ENCODE peak calls at places on chromosomes 4 and X, in ten cellular contexts. S is HFF-Myc; C is uterus; A is CD4-positive, alpha-beta T cell; P is fibroblast of mammary gland; L is transverse colon; H is heart left ventricle; O is cardiac fibroblast; Z is thoracic aorta; F is glutamatergic neuron. K is an unnamed sample.

GRCh38 chrX:32137525-32137924 is 1065.7 kb upstream of the FTHL17 start:
- DNase-seq in S (no peak), C (no peak), A (no peak), P (no peak), L (no peak), H (no peak), O (peak), Z (no peak), F (no peak), K (no peak)

GRCh38 chrX:119121341-119121740 is 6.3 kb downstream of the KIAA1210 start:
- DNase-seq in S (no peak), C (no peak), A (no peak), P (peak), L (no peak), H (no peak), O (peak), Z (no peak), F (no peak), K (no peak)

GRCh38 chr4:39576268-39576667 is 49.0 kb upstream of the UGDH start:
- DNase-seq in S (no peak), C (no peak), A (no peak), P (no peak), L (no peak), H (no peak), O (peak), Z (no peak), F (no peak), K (no peak)

GRCh38 chr4:162675661-162676060 is 491.0 kb downstream of the NAF1 start:
- DNase-seq in S (no peak), C (no peak), A (no peak), P (no peak), L (no peak), H (no peak), O (no peak), Z (no peak), F (no peak), K (no peak)

GRCh38 chrX:318739-319578 is at the start of gene GTPBP6:
- DNase-seq in S (peak), C (peak), A (peak), P (peak), L (peak), H (peak), O (peak), Z (peak), F (peak), K (peak)

GRCh38 chr4:136392576-136392975 is 1139.7 kb downstream of the PCDH18 start:
- DNase-seq in S (no peak), C (no peak), A (no peak), P (peak), L (no peak), H (no peak), O (peak), Z (no peak), F (no peak), K (no peak)

GRCh38 chr4:105455998-105456397 is 17.9 kb downstream of the PPA2 start:
- DNase-seq in S (no peak), C (no peak), A (no peak), P (no peak), L (no peak), H (no peak), O (no peak), Z (no peak), F (no peak), K (no peak)

GRCh38 chr4:127982445-127982844 is 17.2 kb downstream of the ABHD18 start:
- DNase-seq in S (no peak), C (no peak), A (no peak), P (no peak), L (no peak), H (no peak), O (no peak), Z (no peak), F (no peak), K (no peak)

GRCh38 chr4:78939667-78940008 is 400 bp upstream of the PAQR3 start:
- DNase-seq in S (no peak), C (no peak), A (no peak), P (no peak), L (no peak), H (no peak), O (no peak), Z (no peak), F (no peak), K (no peak)

GRCh38 chr4:140005699-140006098 is 148.3 kb downstream of the MAML3 start:
- DNase-seq in S (no peak), C (no peak), A (no peak), P (no peak), L (no peak), H (no peak), O (no peak), Z (no peak), F (no peak), K (no peak)

GRCh38 chr4:6125103-6125651 is 75.2 kb downstream of the JAKMIP1 start:
- DNase-seq in S (no peak), C (no peak), A (no peak), P (no peak), L (no peak), H (no peak), O (no peak), Z (no peak), F (no peak), K (no peak)

GRCh38 chr4:110550260-110550659 is 72.6 kb downstream of the PITX2 start:
- DNase-seq in S (no peak), C (no peak), A (no peak), P (peak), L (no peak), H (no peak), O (peak), Z (no peak), F (no peak), K (no peak)

GRCh38 chrX:119583431-119584059 is 9.2 kb downstream of the UBE2A start:
- DNase-seq in S (no peak), C (no peak), A (no peak), P (no peak), L (no peak), H (no peak), O (no peak), Z (no peak), F (no peak), K (no peak)

GRCh38 chrX:8748855-8749254 is 16.9 kb upstream of the ANOS1 start:
- DNase-seq in S (no peak), C (no peak), A (no peak), P (peak), L (no peak), H (no peak), O (peak), Z (no peak), F (no peak), K (no peak)

GRCh38 chr4:74897390-74897789 is 35.5 kb upstream of the PARM1 start:
- DNase-seq in S (no peak), C (no peak), A (no peak), P (no peak), L (no peak), H (no peak), O (no peak), Z (no peak), F (no peak), K (no peak)

GRCh38 chrX:18674417-18674787 is 2.5 kb upstream of the RS1 start:
- DNase-seq in S (no peak), C (peak), A (peak), P (no peak), L (peak), H (peak), O (no peak), Z (no peak), F (peak), K (peak)

GRCh38 chrX:139172731-139173130 is 357.8 kb upstream of the F9 start:
- DNase-seq in S (no peak), C (no peak), A (no peak), P (no peak), L (no peak), H (no peak), O (no peak), Z (no peak), F (no peak), K (no peak)

GRCh38 chrX:13499736-13500135 is 69.7 kb upstream of the EGFL6 start:
- DNase-seq in S (no peak), C (no peak), A (no peak), P (no peak), L (no peak), H (no peak), O (no peak), Z (no peak), F (no peak), K (no peak)

GRCh38 chrX:149940015-149940716 is 1.9 kb upstream of the EOLA2 start:
- DNase-seq in S (peak), C (peak), A (peak), P (peak), L (peak), H (peak), O (peak), Z (peak), F (peak), K (peak)

GRCh38 chr4:55670695-55671094 is 34.6 kb upstream of the NMU start:
- DNase-seq in S (no peak), C (no peak), A (no peak), P (no peak), L (no peak), H (no peak), O (no peak), Z (no peak), F (no peak), K (no peak)

GRCh38 chr4:6732441-6733357 is 16.7 kb downstream of the BLOC1S4 start:
- DNase-seq in S (no peak), C (peak), A (no peak), P (peak), L (peak), H (peak), O (peak), Z (no peak), F (no peak), K (peak)

GRCh38 chr4:147578057-147578476 is 39.1 kb upstream of the TMEM184C start:
- DNase-seq in S (peak), C (peak), A (no peak), P (peak), L (no peak), H (no peak), O (peak), Z (no peak), F (no peak), K (no peak)

GRCh38 chr4:146033149-146033548 is 94.5 kb upstream of the ZNF827 start:
- DNase-seq in S (no peak), C (no peak), A (no peak), P (no peak), L (peak), H (no peak), O (no peak), Z (no peak), F (no peak), K (no peak)

GRCh38 chr4:79232555-79232954 is 93.3 kb downstream of the NAA11 start:
- DNase-seq in S (no peak), C (no peak), A (no peak), P (no peak), L (no peak), H (no peak), O (peak), Z (no peak), F (no peak), K (no peak)

GRCh38 chr4:147780137-147780777 is 48.4 kb downstream of the ARHGAP10 start:
- DNase-seq in S (no peak), C (no peak), A (no peak), P (no peak), L (peak), H (peak), O (no peak), Z (no peak), F (no peak), K (peak)

GRCh38 chr4:88526221-88526815 is 2.7 kb upstream of the PYURF start:
- DNase-seq in S (no peak), C (no peak), A (no peak), P (peak), L (no peak), H (no peak), O (peak), Z (no peak), F (no peak), K (no peak)

GRCh38 chr4:175413561-175413960 is 398.5 kb downstream of the GPM6A start:
- DNase-seq in S (no peak), C (no peak), A (no peak), P (no peak), L (no peak), H (no peak), O (no peak), Z (no peak), F (no peak), K (no peak)

GRCh38 chr4:20995591-20995990 is 295.3 kb downstream of the PACRGL start:
- DNase-seq in S (no peak), C (no peak), A (no peak), P (no peak), L (no peak), H (no peak), O (no peak), Z (no peak), F (no peak), K (no peak)

GRCh38 chr4:75939890-75940691 is 722 bp downstream of the NAAA start:
- DNase-seq in S (no peak), C (peak), A (peak), P (peak), L (peak), H (peak), O (peak), Z (peak), F (peak), K (peak)

GRCh38 chrX:130916636-130917422 is 13.8 kb upstream of the ENOX2 start:
- DNase-seq in S (peak), C (peak), A (peak), P (peak), L (peak), H (no peak), O (peak), Z (no peak), F (peak), K (peak)

GRCh38 chrX:112677167-112677566 is 2.6 kb downstream of the LHFPL1 start:
- DNase-seq in S (no peak), C (no peak), A (no peak), P (peak), L (no peak), H (no peak), O (peak), Z (no peak), F (no peak), K (peak)

GRCh38 chr4:148845609-148846008 is 403.4 kb upstream of the NR3C2 start:
- DNase-seq in S (no peak), C (no peak), A (no peak), P (no peak), L (no peak), H (no peak), O (peak), Z (no peak), F (no peak), K (no peak)

GRCh38 chrX:103520391-103520790 is 1.1 kb upstream of the RAB40A start:
- DNase-seq in S (no peak), C (no peak), A (no peak), P (peak), L (no peak), H (no peak), O (peak), Z (no peak), F (no peak), K (no peak)

GRCh38 chrX:36214924-36215323 is 295.4 kb downstream of the CFAP47 start:
- DNase-seq in S (no peak), C (no peak), A (no peak), P (no peak), L (no peak), H (no peak), O (no peak), Z (no peak), F (no peak), K (no peak)

GRCh38 chrX:100411802-100412333 is 1.8 kb upstream of the PCDH19 start:
- DNase-seq in S (no peak), C (no peak), A (no peak), P (no peak), L (no peak), H (no peak), O (no peak), Z (no peak), F (no peak), K (no peak)

GRCh38 chrX:21840199-21840557 is 761 bp downstream of the MBTPS2 start:
- DNase-seq in S (no peak), C (no peak), A (no peak), P (peak), L (no peak), H (no peak), O (peak), Z (no peak), F (no peak), K (no peak)

GRCh38 chrX:13254076-13254785 is 65.6 kb downstream of the ATXN3L start:
- DNase-seq in S (no peak), C (peak), A (no peak), P (peak), L (peak), H (no peak), O (peak), Z (no peak), F (no peak), K (no peak)

DNA sequence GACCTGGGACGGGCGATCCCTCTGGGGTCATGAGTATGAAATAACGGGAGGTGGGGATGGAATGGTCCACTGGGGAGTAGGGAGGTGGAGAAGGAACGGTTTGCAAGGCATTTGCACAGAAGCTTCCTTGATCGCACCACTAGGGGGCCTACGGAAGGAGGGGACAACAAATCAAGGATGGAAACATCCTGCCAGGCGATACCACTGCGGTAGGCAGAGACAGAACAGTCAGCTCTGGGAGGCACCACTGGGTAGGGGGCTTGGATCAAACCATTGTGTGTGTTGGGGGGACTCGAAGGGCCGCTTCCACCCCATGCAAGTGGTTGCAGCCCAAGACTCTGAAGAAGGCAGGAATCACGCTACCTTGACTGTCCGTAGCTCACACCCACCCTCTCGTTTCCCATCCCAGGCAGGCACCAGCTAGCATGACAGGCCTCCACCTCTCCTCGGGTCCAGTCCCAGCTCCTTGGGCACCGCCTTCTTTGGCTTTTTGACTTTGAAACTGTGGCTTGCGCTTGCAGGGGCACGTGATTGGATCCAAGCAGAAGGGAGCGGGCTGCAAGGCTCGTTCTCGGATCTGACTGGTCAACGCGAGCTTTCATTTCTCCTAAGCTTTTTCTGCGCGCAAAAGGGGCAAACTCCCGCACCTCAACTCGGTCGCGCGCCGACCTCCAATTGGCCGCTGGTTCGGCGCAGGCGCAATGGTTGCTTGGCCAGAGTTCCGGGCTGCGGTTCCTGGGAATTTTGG is 28.4 kb downstream of the GAGE1 start:
- DNase-seq in S (no peak), C (no peak), A (peak), P (peak), L (no peak), H (no peak), O (peak), Z (no peak), F (no peak), K (peak)
- TF ChIP-seq CTCF in S (peak), C (no peak), A (peak), P (peak), L (no peak), H (peak), O (peak), Z (no peak), F (no peak), K (no peak)

GRCh38 chrX:38028300-38028699 is 21.9 kb downstream of the SYTL5 start:
- DNase-seq in S (no peak), C (no peak), A (no peak), P (no peak), L (no peak), H (no peak), O (no peak), Z (no peak), F (no peak), K (no peak)
- TF ChIP-seq CTCF in S (no peak), C (no peak), A (no peak), P (no peak), L (no peak), H (no peak), O (no peak), Z (no peak), F (no peak), K (no peak)

GRCh38 chr4:98341309-98341708 is 80.1 kb downstream of the RAP1GDS1 start:
- DNase-seq in S (no peak), C (no peak), A (no peak), P (peak), L (no peak), H (no peak), O (peak), Z (no peak), F (peak), K (no peak)
- TF ChIP-seq CTCF in S (no peak), C (no peak), A (no peak), P (no peak), L (no peak), H (no peak), O (no peak), Z (no peak), F (no peak), K (no peak)

GRCh38 chrX:24081661-24082154 is 27.0 kb downstream of the EIF2S3 start:
- DNase-seq in S (no peak), C (peak), A (peak), P (peak), L (peak), H (peak), O (peak), Z (no peak), F (peak), K (peak)
- TF ChIP-seq CTCF in S (peak), C (peak), A (peak), P (peak), L (no peak), H (peak), O (peak), Z (peak), F (no peak), K (peak)

GRCh38 chr4:41957634-41958033 is 22.4 kb downstream of the TMEM33 start:
- DNase-seq in S (no peak), C (no peak), A (no peak), P (peak), L (no peak), H (no peak), O (peak), Z (no peak), F (no peak), K (no peak)

GRCh38 chr4:41964401-41964800 is 17.2 kb upstream of the DCAF4L1 start:
- DNase-seq in S (no peak), C (no peak), A (no peak), P (no peak), L (no peak), H (no peak), O (no peak), Z (no peak), F (no peak), K (no peak)

GRCh38 chr4:41967392-41967791 is 14.2 kb upstream of the DCAF4L1 start:
- DNase-seq in S (no peak), C (no peak), A (no peak), P (no peak), L (no peak), H (no peak), O (no peak), Z (no peak), F (no peak), K (no peak)

DNA sequence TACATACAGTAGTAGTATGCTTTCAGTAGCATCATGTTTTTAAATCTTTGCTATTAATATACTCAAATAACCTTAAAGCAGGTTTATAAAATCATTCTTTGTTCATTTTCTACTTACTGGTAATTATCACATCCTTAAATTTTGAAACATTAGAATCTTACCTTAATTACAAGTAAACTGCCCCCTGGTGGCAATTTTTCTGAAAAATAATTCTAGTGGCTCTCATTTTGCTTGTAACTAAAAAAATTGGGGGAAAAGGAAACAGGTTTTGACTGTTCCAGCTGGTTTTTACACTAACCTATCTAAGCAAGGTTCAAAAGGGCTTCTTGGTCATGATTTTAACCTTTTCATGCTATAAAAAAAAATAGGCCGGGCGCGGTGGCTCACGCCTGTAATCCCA is 18.5 kb upstream of the DCAF4L1 start:
- DNase-seq in S (no peak), C (no peak), A (no peak), P (peak), L (no peak), H (no peak), O (peak), Z (no peak), F (no peak), K (no peak)
- TF ChIP-seq CTCF in S (no peak), C (no peak), A (peak), P (peak), L (no peak), H (peak), O (peak), Z (no peak), F (peak), K (peak)

GRCh38 chr4:185523862-185524261 is 11.4 kb downstream of the PDLIM3 start:
- DNase-seq in S (no peak), C (no peak), A (no peak), P (no peak), L (no peak), H (no peak), O (no peak), Z (no peak), F (no peak), K (no peak)
- TF ChIP-seq CTCF in S (no peak), C (no peak), A (no peak), P (no peak), L (no peak), H (no peak), O (no peak), Z (no peak), F (no peak), K (no peak)

K was measured in left ventricle myocardium inferior.